ENCODE peak calls at places on chromosomes 12 and 14, in ten cellular contexts. P is activated CD4-positive, alpha-beta T cell treated with anti-CD3 and anti-CD28 coated beads, Interleukin-2, amount 50 U/mL, for 1 hour; Y is HepG2; I is ecto neural progenitor cell; H is NCI-H187 treated with DMSO at 0.1 percent for 48 hours; V is SIG-M5; L is iPS DF 6.9; X is activated CD4-positive, CD25-positive, alpha-beta regulatory T cell treated with anti-CD3 and anti-CD28 coated beads, Interleukin-2, amount 50 U/mL, for 72 hours; M is AG09319; K is fibroblast of lung. W is an unnamed sample.

GRCh38 chr12:45685680-45686079 is 43.8 kb upstream of the ARID2 start:
- DNase-seq in P (no peak), Y (no peak), I (no peak), H (no peak), V (no peak), L (no peak), X (no peak), M (no peak), K (no peak), W (no peak)

GRCh38 chr12:108635201-108635996 is 1.7 kb upstream of the SELPLG start:
- DNase-seq in P (no peak), Y (no peak), I (no peak), H (peak), V (peak), L (no peak), X (no peak), M (no peak), K (peak), W (no peak)

GRCh38 chr14:75254901-75255300 is 23.7 kb upstream of the FOS start:
- DNase-seq in P (no peak), Y (no peak), I (no peak), H (no peak), V (no peak), L (no peak), X (no peak), M (no peak), K (no peak), W (no peak)

GRCh38 chr12:15700595-15700994 is 88.6 kb downstream of the EPS8 start:
- DNase-seq in P (no peak), Y (no peak), I (no peak), H (no peak), V (peak), L (no peak), X (no peak), M (peak), K (peak), W (no peak)

GRCh38 chr12:18882690-18883089 is 144.8 kb downstream of the CAPZA3 start:
- DNase-seq in P (no peak), Y (peak), I (no peak), H (no peak), V (no peak), L (no peak), X (no peak), M (no peak), K (no peak), W (no peak)

GRCh38 chr12:122909442-122910288 is 13.7 kb upstream of the VPS37B start:
- DNase-seq in P (no peak), Y (no peak), I (peak), H (no peak), V (no peak), L (no peak), X (no peak), M (no peak), K (no peak), W (peak)

GRCh38 chr14:99261916-99262787 is 9.8 kb downstream of the BCL11B start:
- DNase-seq in P (peak), Y (no peak), I (no peak), H (no peak), V (no peak), L (no peak), X (peak), M (no peak), K (no peak), W (no peak)

GRCh38 chr12:50626026-50626425 is 121.2 kb downstream of the DIP2B start:
- DNase-seq in P (no peak), Y (no peak), I (no peak), H (no peak), V (peak), L (no peak), X (no peak), M (no peak), K (no peak), W (no peak)

GRCh38 chr12:12528361-12529092 is 34.1 kb downstream of the DUSP16 start:
- DNase-seq in P (no peak), Y (no peak), I (no peak), H (no peak), V (no peak), L (no peak), X (no peak), M (no peak), K (no peak), W (no peak)

GRCh38 chr12:117671734-117672133 is 297.1 kb downstream of the KSR2 start:
- DNase-seq in P (no peak), Y (peak), I (peak), H (no peak), V (no peak), L (peak), X (no peak), M (no peak), K (peak), W (no peak)

GRCh38 chr12:110199360-110200123 is 75.4 kb downstream of the IFT81 start:
- DNase-seq in P (no peak), Y (peak), I (no peak), H (no peak), V (no peak), L (peak), X (no peak), M (peak), K (peak), W (no peak)

GRCh38 chr14:73780896-73781295 is 66.7 kb upstream of the PNMA1 start:
- DNase-seq in P (no peak), Y (no peak), I (no peak), H (no peak), V (no peak), L (no peak), X (no peak), M (no peak), K (no peak), W (no peak)

GRCh38 chr12:79174656-79175055 is 310.1 kb downstream of the SYT1 start:
- DNase-seq in P (no peak), Y (peak), I (no peak), H (no peak), V (no peak), L (no peak), X (no peak), M (peak), K (peak), W (no peak)

GRCh38 chr12:57135487-57135886 is 7.2 kb downstream of the LRP1 start:
- DNase-seq in P (no peak), Y (no peak), I (peak), H (no peak), V (no peak), L (no peak), X (no peak), M (peak), K (peak), W (no peak)

GRCh38 chr12:77324763-77325468 is 259.5 kb upstream of the E2F7 start:
- DNase-seq in P (no peak), Y (peak), I (peak), H (peak), V (no peak), L (peak), X (no peak), M (peak), K (peak), W (peak)

GRCh38 chr12:124872068-124872719 is 8.5 kb upstream of the SCARB1 start:
- DNase-seq in P (no peak), Y (no peak), I (no peak), H (no peak), V (no peak), L (no peak), X (no peak), M (no peak), K (no peak), W (no peak)

GRCh38 chr12:14259481-14260010 is 105.9 kb upstream of the ATF7IP start:
- DNase-seq in P (no peak), Y (no peak), I (no peak), H (no peak), V (no peak), L (no peak), X (no peak), M (no peak), K (no peak), W (no peak)

GRCh38 chr14:68792022-68792829 is 641 bp downstream of the ZFP36L1 start:
- DNase-seq in P (peak), Y (no peak), I (no peak), H (no peak), V (no peak), L (no peak), X (no peak), M (no peak), K (no peak), W (no peak)

GRCh38 chr14:102279688-102280348 is 25.1 kb downstream of the MOK start:
- DNase-seq in P (no peak), Y (peak), I (no peak), H (no peak), V (no peak), L (no peak), X (no peak), M (peak), K (peak), W (no peak)

GRCh38 chr12:124626841-124627502 is 59.6 kb upstream of the NCOR2 start:
- DNase-seq in P (no peak), Y (no peak), I (no peak), H (no peak), V (no peak), L (no peak), X (no peak), M (no peak), K (peak), W (no peak)

W was measured in NCI-H1417 treated with DMSO at 0.1 percent for 48 hours.